ENCODE peak calls at places on chromosomes 3 and 15, in five cellular contexts. S is GM23248, U is mesenchymal stem cell, K is hepatocyte, V is endothelial cell of umbilical vein. I is an unnamed sample.
A peak's percentile ranks its signal among the peaks of the same experiment; 100 is the strongest.

GRCh38 chr3:52361893-52362292 is 45.8 kb downstream of the DNAH1 start:
- DNase-seq in S (no peak), U (no peak), K (no peak), V (no peak), I (no peak)

GRCh38 chr15:64731807-64732151 is 43.6 kb downstream of the RBPMS2 start:
- DNase-seq in S (no peak), U (no peak), K (no peak), V (no peak), I (no peak)

GRCh38 chr3:52052831-52053306 is 3.5 kb downstream of the DUSP7 start:
- DNase-seq in S (peak; percentile 91), U (peak; percentile 86), K (peak; percentile 65), V (peak; percentile 86), I (peak; percentile 73)

GRCh38 chr3:114221165-114221880 is 16.1 kb downstream of the ZNF80 start:
- DNase-seq in S (no peak), U (no peak), K (no peak), V (no peak), I (no peak)

GRCh38 chr15:64032327-64032726 is 14.0 kb downstream of the DAPK2 start:
- DNase-seq in S (no peak), U (no peak), K (no peak), V (no peak), I (no peak)

GRCh38 chr3:118128886-118129285 is 905.8 kb downstream of the IGSF11 start:
- DNase-seq in S (peak; percentile 59), U (peak; percentile 4), K (no peak), V (no peak), I (peak; percentile 82)

GRCh38 chr3:153443961-153444360 is 281.9 kb downstream of the RAP2B start:
- DNase-seq in S (peak; percentile 26), U (peak; percentile 5), K (no peak), V (peak; percentile 18), I (no peak)

GRCh38 chr3:169295912-169296311 is 367.6 kb downstream of the MECOM start:
- DNase-seq in S (no peak), U (no peak), K (no peak), V (no peak), I (no peak)

GRCh38 chr3:120637836-120638559 is 41.9 kb downstream of the NDUFB4 start:
- DNase-seq in S (peak; percentile 26), U (no peak), K (no peak), V (no peak), I (no peak)

GRCh38 chr15:89998141-89998661 is 2.9 kb upstream of the ZNF710 start:
- DNase-seq in S (peak; percentile 81), U (peak; percentile 81), K (peak; percentile 69), V (peak; percentile 46), I (peak; percentile 81)

GRCh38 chr15:59371458-59372351 is 966 bp downstream of the MYO1E start:
- DNase-seq in S (peak; percentile 65), U (no peak), K (peak; percentile 75), V (peak; percentile 27), I (peak; percentile 66)

GRCh38 chr3:67405193-67405592 is 249.2 kb downstream of the SUCLG2 start:
- DNase-seq in S (no peak), U (no peak), K (no peak), V (no peak), I (no peak)

GRCh38 chr3:143002083-143002712 is 828 bp downstream of the U2SURP start:
- DNase-seq in S (peak; percentile 68), U (peak; percentile 64), K (peak; percentile 31), V (peak; percentile 57), I (peak; percentile 41)

GRCh38 chr15:77097317-77097721 is 26.4 kb upstream of the TSPAN3 start:
- DNase-seq in S (no peak), U (no peak), K (no peak), V (no peak), I (no peak)

GRCh38 chr3:27279153-27279552 is 90.0 kb downstream of the NEK10 start:
- DNase-seq in S (peak; percentile 35), U (peak; percentile 17), K (peak; percentile 49), V (peak; percentile 10), I (no peak)

GRCh38 chr3:4977001-4977888 is 2.0 kb upstream of the BHLHE40 start:
- DNase-seq in S (peak; percentile 94), U (peak; percentile 97), K (peak; percentile 90), V (peak; percentile 92), I (peak; percentile 95)

GRCh38 chr15:74635228-74635627 is 19.6 kb downstream of the CLK3 start:
- DNase-seq in S (peak; percentile 71), U (peak; percentile 69), K (peak; percentile 81), V (peak; percentile 76), I (peak; percentile 55)

GRCh38 chr3:14142567-14143270 is 17.9 kb downstream of the TMEM43 start:
- DNase-seq in S (no peak), U (peak; percentile 15), K (no peak), V (no peak), I (peak; percentile 78)

GRCh38 chr15:99253381-99254090 is 2.3 kb downstream of the LRRC28 start:
- DNase-seq in S (peak; percentile 77), U (peak; percentile 30), K (no peak), V (no peak), I (peak; percentile 58)

GRCh38 chr15:75721923-75722870 is 9.5 kb upstream of the CSPG4 start:
- DNase-seq in S (no peak), U (no peak), K (no peak), V (no peak), I (no peak)

GRCh38 chr15:69593981-69594966 is 141.7 kb downstream of the RPLP1 start:
- DNase-seq in S (peak; percentile 49), U (no peak), K (peak; percentile 90), V (no peak), I (peak; percentile 50)

DNA sequence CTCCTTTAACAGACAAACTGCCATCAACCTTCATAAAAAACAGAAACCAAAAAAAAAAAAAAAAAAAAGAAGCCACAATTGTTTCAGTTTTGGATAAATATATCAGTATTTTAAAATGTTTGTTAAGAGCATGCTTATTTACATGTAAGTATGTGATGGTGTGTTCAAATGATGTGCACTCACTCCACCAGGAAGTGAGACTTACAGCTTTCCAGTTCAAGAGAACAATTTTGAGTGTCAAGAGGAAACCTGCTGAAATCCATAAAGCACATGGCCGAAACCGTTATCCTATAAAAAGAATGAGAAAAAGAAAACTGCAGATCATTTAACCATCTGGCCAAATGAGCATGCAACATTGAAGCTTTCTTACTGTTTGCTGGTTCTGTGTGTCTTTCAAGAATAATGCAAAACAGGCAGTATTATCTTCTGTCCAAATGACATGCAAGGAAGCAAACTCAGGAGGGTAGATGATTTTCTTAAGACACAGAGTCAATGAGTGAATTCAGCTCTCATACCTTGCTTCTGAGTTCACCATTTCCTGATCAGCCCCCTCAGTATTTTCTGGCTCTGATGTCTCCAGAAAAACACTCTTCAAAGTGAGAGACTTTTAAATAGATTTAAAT is 26.3 kb downstream of the GABRR3 start:
- DNase-seq in S (no peak), U (no peak), K (no peak), V (no peak), I (no peak)
- H3K4me2 ChIP-seq in S (no peak overlapping the region), U (no peak overlapping the region), K (no peak overlapping the region), V (no peak overlapping the region), I (no peak overlapping the region)

GRCh38 chr3:43323541-43323940 is 37.2 kb downstream of the SNRK start:
- DNase-seq in S (no peak), U (no peak), K (no peak), V (no peak), I (no peak)
- H3K36me3 ChIP-seq in S (no peaks in the 10 kb centered on the region), U (no peaks in the 10 kb centered on the region), K (no peaks in the 10 kb centered on the region), V (peaks cover 11% of the 10 kb centered on the region), I (no peaks in the 10 kb centered on the region)

GRCh38 chr15:80479191-80479590 is 75.0 kb downstream of the ARNT2 start:
- DNase-seq in S (no peak), U (no peak), K (no peak), V (no peak), I (no peak)
- H3K27ac ChIP-seq in S (no peak overlapping the region), U (no peak overlapping the region), K (no peak overlapping the region), V (no peak overlapping the region), I (no peak overlapping the region)

GRCh38 chr3:195546130-195546560 is 3.0 kb upstream of the PPP1R2 start:
- DNase-seq in S (peak; percentile 96), U (peak; percentile 37), K (no peak), V (peak; percentile 68), I (peak; percentile 96)

GRCh38 chr3:195549001-195549400 is 5.9 kb upstream of the PPP1R2 start:
- DNase-seq in S (peak; percentile 20), U (no peak), K (no peak), V (peak; percentile 39), I (no peak)

GRCh38 chr3:195549931-195550519 is 6.9 kb upstream of the PPP1R2 start:
- DNase-seq in S (no peak), U (peak; percentile 36), K (no peak), V (peak; percentile 18), I (no peak)

GRCh38 chr3:195548496-195548895 is 5.4 kb upstream of the PPP1R2 start:
- DNase-seq in S (no peak), U (no peak), K (no peak), V (no peak), I (no peak)

GRCh38 chr3:195548046-195548445 is 4.9 kb upstream of the PPP1R2 start:
- DNase-seq in S (no peak), U (no peak), K (no peak), V (no peak), I (no peak)
- H3K4me2 ChIP-seq in S (no peak overlapping the region), U (no peak overlapping the region), K (peak overlapping the region; percentile 64), V (no peak overlapping the region), I (no peak overlapping the region)